ENCODE peak calls at places on chromosome X, in six cellular contexts. W is GM23248, K is endothelial cell, G is NCI-H2081, C is AG09319, M is fibroblast of the aortic adventitia. Q is an unnamed sample.

GRCh38 chrX:25013593-25014365 is 2.0 kb downstream of the ARX start:
- DNase-seq in M (no peak), G (no peak), W (no peak), K (no peak), C (no peak), Q (no peak)

GRCh38 chrX:120309873-120310730 is 1.2 kb downstream of the TMEM255A start:
- DNase-seq in W (peak), M (peak), C (no peak), G (no peak), K (peak), Q (no peak)

GRCh38 chrX:39893417-39894338 is 204.1 kb downstream of the BCOR start:
- DNase-seq in C (no peak), M (no peak), G (no peak), W (no peak), K (no peak), Q (no peak)

GRCh38 chrX:123475068-123475724 is 257.7 kb downstream of the THOC2 start:
- DNase-seq in K (no peak), W (peak), M (peak), C (no peak), G (no peak), Q (no peak)

GRCh38 chrX:109855501-109855900 is 122.4 kb upstream of the ACSL4 start:
- DNase-seq in C (no peak), W (no peak), M (no peak), G (no peak), K (no peak), Q (no peak)

GRCh38 chrX:47649302-47649701 is 1.1 kb downstream of the ELK1 start:
- DNase-seq in C (no peak), G (no peak), K (no peak), M (no peak), W (no peak), Q (no peak)

GRCh38 chrX:140762061-140762460 is 52.5 kb downstream of the LINC00632 start:
- DNase-seq in C (peak), K (peak), M (peak), W (peak), G (no peak), Q (peak)

GRCh38 chrX:80290834-80291233 is 129.4 kb upstream of the TENT5D start:
- DNase-seq in M (no peak), C (no peak), G (no peak), W (no peak), K (no peak), Q (no peak)

GRCh38 chrX:74246524-74246923 is 57.5 kb upstream of the ZCCHC13 start:
- DNase-seq in C (no peak), W (peak), K (no peak), M (peak), G (no peak), Q (no peak)

GRCh38 chrX:152137771-152138387 is 498 bp downstream of the MAGEA10 start:
- DNase-seq in C (no peak), M (no peak), G (no peak), W (no peak), K (no peak), Q (no peak)

GRCh38 chrX:148161661-148162060 is 180.5 kb downstream of the FMR1NB start:
- DNase-seq in M (no peak), K (no peak), C (no peak), W (no peak), G (no peak), Q (no peak)

GRCh38 chrX:13357925-13358324 is 38.1 kb upstream of the ATXN3L start:
- DNase-seq in K (no peak), C (no peak), W (no peak), M (peak), G (no peak), Q (no peak)

GRCh38 chrX:57583477-57583876 is 8.3 kb upstream of the ZXDB start:
- DNase-seq in C (no peak), G (no peak), K (no peak), W (peak), M (no peak), Q (no peak)

GRCh38 chrX:78074088-78074487 is 30.0 kb upstream of the PGK1 start:
- DNase-seq in G (no peak), M (no peak), K (no peak), W (no peak), C (no peak), Q (no peak)

GRCh38 chrX:120021927-120022326 is 55.6 kb downstream of the RHOXF2B start:
- DNase-seq in G (no peak), M (no peak), W (no peak), K (no peak), C (no peak), Q (no peak)

GRCh38 chrX:149497626-149498025 is 7.5 kb downstream of the IDS start:
- DNase-seq in C (peak), G (no peak), K (no peak), M (peak), W (peak), Q (peak)

GRCh38 chrX:150312931-150313330 is 50.2 kb upstream of the MAMLD1 start:
- DNase-seq in K (no peak), C (no peak), M (no peak), W (no peak), G (no peak), Q (no peak)

GRCh38 chrX:11261260-11261659 is 32.0 kb upstream of the AMELX start:
- DNase-seq in K (no peak), W (peak), G (no peak), C (peak), M (peak), Q (peak)

GRCh38 chrX:151912780-151913179 is at the start of gene MAGEA4:
- DNase-seq in G (no peak), K (no peak), W (no peak), M (no peak), C (no peak), Q (no peak)

GRCh38 chrX:46461653-46462191 is 83.5 kb downstream of the ZNF674 start:
- DNase-seq in M (no peak), W (no peak), G (no peak), K (no peak), C (no peak), Q (no peak)

GRCh38 chrX:154051210-154051810 is 31.6 kb upstream of the IRAK1 start:
- DNase-seq in G (peak), W (peak), M (peak), C (no peak), K (peak), Q (peak)

GRCh38 chrX:32170481-32170880 is 1040.9 kb downstream of the DMD start:
- DNase-seq in K (no peak), G (no peak), C (no peak), M (no peak), W (no peak), Q (no peak)

GRCh38 chrX:46865281-46865680 is 28.4 kb downstream of the RP2 start:
- DNase-seq in C (no peak), W (peak), M (peak), G (no peak), K (no peak), Q (no peak)

GRCh38 chrX:115018040-115018647 is 728 bp upstream of the IL13RA2 start:
- DNase-seq in W (peak), C (no peak), G (no peak), K (no peak), M (peak), Q (no peak)

GRCh38 chrX:40173662-40174593 is 76.2 kb upstream of the BCOR start:
- DNase-seq in G (peak), W (peak), K (peak), C (no peak), M (no peak), Q (no peak)

GRCh38 chrX:105460366-105460765 is 239.9 kb upstream of the TEX13A start:
- DNase-seq in M (peak), C (no peak), W (no peak), K (no peak), G (no peak), Q (no peak)

GRCh38 chrX:145817666-145818521 is at the start of gene SLITRK2:
- DNase-seq in W (peak), C (no peak), K (peak), G (no peak), M (no peak), Q (no peak)

GRCh38 chrX:115690554-115691216 is 129.7 kb downstream of the PLS3 start:
- DNase-seq in K (peak), G (peak), W (peak), C (peak), M (peak), Q (peak)

GRCh38 chrX:12564221-12564620 is 227.0 kb upstream of the PRPS2 start:
- DNase-seq in M (no peak), K (no peak), C (no peak), G (no peak), W (no peak), Q (no peak)

GRCh38 chrX:22234380-22234779 is 38.3 kb upstream of the CBLL2 start:
- DNase-seq in K (no peak), M (no peak), G (no peak), C (no peak), W (no peak), Q (no peak)

GRCh38 chrX:130020661-130021324 is 38.4 kb downstream of the BCORL1 start:
- DNase-seq in M (no peak), G (no peak), W (no peak), C (no peak), K (peak), Q (no peak)

GRCh38 chrX:71174795-71175194 is 30.2 kb downstream of the NLGN3 start:
- DNase-seq in W (no peak), C (no peak), G (no peak), K (no peak), M (no peak), Q (no peak)